ENCODE peak calls at places on chromosomes 1 and 21, in ten cellular contexts. E is neural crest cell, U is fibroblast of lung, N is mesothelial cell of epicardium, Y is AG09319, A is cardiac muscle cell, O is hepatocyte, X is endothelial cell, I is GM13976, G is uterus. Z is an unnamed sample.

GRCh38 chr1:26215246-26215645 is 18.8 kb upstream of the CEP85 start:
- DNase-seq in E (no peak), U (no peak), N (no peak), Y (no peak), A (no peak), O (no peak), X (no peak), I (no peak), G (no peak), Z (no peak)

GRCh38 chr1:178937770-178938169 is 66.9 kb upstream of the ANGPTL1 start:
- DNase-seq in E (no peak), U (no peak), N (no peak), Y (no peak), A (no peak), O (no peak), X (no peak), I (no peak), G (peak; percentile 49), Z (no peak)

GRCh38 chr1:78839704-78840277 is 166.7 kb downstream of the ADGRL4 start:
- DNase-seq in E (peak; percentile 50), U (peak; percentile 19), N (no peak), Y (no peak), A (peak; percentile 66), O (peak; percentile 69), X (peak; percentile 58), I (peak; percentile 48), G (no peak), Z (no peak)

GRCh38 chr21:15027056-15027455 is 37.7 kb downstream of the NRIP1 start:
- DNase-seq in E (no peak), U (no peak), N (no peak), Y (no peak), A (no peak), O (no peak), X (no peak), I (no peak), G (no peak), Z (no peak)

GRCh38 chr1:37471345-37472231 is 2.8 kb upstream of the ZC3H12A start:
- DNase-seq in E (no peak), U (peak; percentile 95), N (no peak), Y (no peak), A (peak; percentile 36), O (peak; percentile 91), X (no peak), I (no peak), G (peak; percentile 78), Z (no peak)

GRCh38 chr1:59057211-59057694 is 239.6 kb upstream of the FGGY start:
- DNase-seq in E (no peak), U (peak; percentile 50), N (peak; percentile 62), Y (peak; percentile 97), A (peak; percentile 30), O (peak; percentile 91), X (peak; percentile 15), I (no peak), G (peak; percentile 92), Z (peak; percentile 81)

GRCh38 chr1:234517087-234517802 is 38.3 kb upstream of the TARBP1 start:
- DNase-seq in E (no peak), U (no peak), N (no peak), Y (no peak), A (no peak), O (no peak), X (no peak), I (no peak), G (no peak), Z (no peak)

GRCh38 chr1:12345350-12346217 is 115.8 kb downstream of the VPS13D start:
- DNase-seq in E (no peak), U (no peak), N (no peak), Y (no peak), A (no peak), O (no peak), X (no peak), I (no peak), G (no peak), Z (no peak)

GRCh38 chr1:50527249-50527986 is 104.2 kb upstream of the DMRTA2 start:
- DNase-seq in E (no peak), U (no peak), N (no peak), Y (no peak), A (no peak), O (no peak), X (no peak), I (peak; percentile 6), G (no peak), Z (peak; percentile 48)

GRCh38 chr1:59020151-59020997 is 236.5 kb upstream of the JUN start:
- DNase-seq in E (no peak), U (peak; percentile 78), N (no peak), Y (peak; percentile 27), A (no peak), O (peak; percentile 56), X (no peak), I (peak; percentile 54), G (peak; percentile 72), Z (no peak)

GRCh38 chr21:16088121-16088520 is 358.3 kb downstream of the USP25 start:
- DNase-seq in E (no peak), U (no peak), N (no peak), Y (no peak), A (no peak), O (no peak), X (no peak), I (no peak), G (no peak), Z (no peak)

GRCh38 chr1:229217716-229218115 is 53.2 kb upstream of the RAB4A start:
- DNase-seq in E (no peak), U (no peak), N (no peak), Y (no peak), A (no peak), O (no peak), X (no peak), I (no peak), G (no peak), Z (no peak)
- TF ChIP-seq CTCF in E (no peak), U (no peak), N (no peak), Y (no peak), A (no peak), O (no peak), X (no peak), I (no peak), G (no peak), Z (peak; percentile 14)

GRCh38 chr1:47970882-47971281 is 26.3 kb downstream of the TRABD2B start:
- DNase-seq in E (no peak), U (no peak), N (no peak), Y (no peak), A (no peak), O (no peak), X (no peak), I (no peak), G (no peak), Z (no peak)

GRCh38 chr1:47976267-47976666 is 20.9 kb downstream of the TRABD2B start:
- DNase-seq in E (no peak), U (no peak), N (no peak), Y (no peak), A (no peak), O (no peak), X (no peak), I (no peak), G (no peak), Z (no peak)

GRCh38 chr1:47971385-47971784 is 25.8 kb downstream of the TRABD2B start:
- DNase-seq in E (no peak), U (no peak), N (no peak), Y (no peak), A (no peak), O (no peak), X (no peak), I (no peak), G (no peak), Z (no peak)

GRCh38 chr1:47975302-47975921 is 21.8 kb downstream of the TRABD2B start:
- DNase-seq in E (no peak), U (no peak), N (no peak), Y (no peak), A (no peak), O (no peak), X (no peak), I (no peak), G (no peak), Z (no peak)

GRCh38 chr1:47972864-47973437 is 24.2 kb downstream of the TRABD2B start:
- DNase-seq in E (no peak), U (no peak), N (no peak), Y (no peak), A (peak; percentile 44), O (no peak), X (peak; percentile 48), I (no peak), G (no peak), Z (no peak)
- TF ChIP-seq CTCF in E (peak; percentile 47), U (no peak), N (no peak), Y (peak; percentile 18), A (peak; percentile 43), O (peak; percentile 37), X (peak; percentile 36), I (no peak), G (no peak), Z (peak; percentile 57)

DNA sequence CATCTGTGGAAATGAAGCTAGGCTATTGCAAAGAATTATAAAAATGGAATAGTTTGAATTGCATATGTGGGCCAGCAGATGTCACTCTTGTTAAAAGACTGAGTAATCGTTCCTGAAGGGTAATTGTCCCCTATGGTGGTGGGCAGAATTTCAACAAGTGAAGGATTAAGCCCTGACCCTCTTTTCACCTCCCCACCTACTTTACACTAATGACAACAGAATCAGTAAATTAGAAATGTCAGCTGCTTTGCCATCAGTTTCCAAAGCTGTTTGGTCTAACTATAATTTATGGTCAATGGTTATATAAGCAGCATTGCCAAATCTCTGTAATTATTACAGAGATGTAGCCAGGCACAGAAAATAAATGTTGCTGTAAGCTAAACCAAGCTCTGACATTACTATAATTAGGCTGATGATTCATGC is 898.6 kb downstream of the AMY1C start:
- DNase-seq in E (peak; percentile 3), U (no peak), N (no peak), Y (no peak), A (peak; percentile 49), O (peak; percentile 31), X (peak; percentile 12), I (peak; percentile 37), G (no peak), Z (no peak)
- TF ChIP-seq CTCF in E (peak; percentile 75), U (peak; percentile 28), N (peak; percentile 17), Y (no peak), A (no peak), O (peak; percentile 58), X (peak; percentile 48), I (peak; percentile 38), G (no peak), Z (peak; percentile 58)

GRCh38 chr21:33231526-33231925 is 1.8 kb downstream of the IFNAR2 start:
- DNase-seq in E (no peak), U (no peak), N (no peak), Y (no peak), A (no peak), O (no peak), X (no peak), I (no peak), G (no peak), Z (no peak)

GRCh38 chr21:33232640-33233039 is 2.9 kb downstream of the IFNAR2 start:
- DNase-seq in E (no peak), U (no peak), N (no peak), Y (no peak), A (no peak), O (no peak), X (no peak), I (no peak), G (no peak), Z (no peak)

GRCh38 chr21:33229776-33230517 is at the start of gene IFNAR2:
- DNase-seq in E (peak; percentile 72), U (peak; percentile 55), N (peak; percentile 73), Y (no peak), A (peak; percentile 88), O (peak; percentile 91), X (peak; percentile 86), I (peak; percentile 96), G (peak; percentile 57), Z (no peak)

GRCh38 chr21:33229099-33229775 is 501 bp upstream of the IFNAR2 start:
- DNase-seq in E (no peak), U (no peak), N (no peak), Y (no peak), A (no peak), O (no peak), X (no peak), I (no peak), G (no peak), Z (no peak)

GRCh38 chr21:33230518-33231324 is 983 bp downstream of the IFNAR2 start:
- DNase-seq in E (peak; percentile 29), U (peak; percentile 71), N (no peak), Y (no peak), A (peak; percentile 49), O (peak; percentile 61), X (peak; percentile 48), I (peak; percentile 75), G (peak; percentile 43), Z (peak; percentile 61)
- TF ChIP-seq CTCF in E (peak; percentile 17), U (no peak), N (no peak), Y (no peak), A (peak; percentile 6), O (peak; percentile 20), X (no peak), I (peak; percentile 17), G (no peak), Z (peak; percentile 30)